ENCODE peak calls at places on chromosomes 5 and 9, in five cellular contexts. U, K, S, L and H are unnamed samples. For H3K4me1, the result is how much of the 10 kb centered on the place peaks cover.

GRCh38 chr5:66653380-66653779 is 57.2 kb downstream of the MAST4 start:
- DNase-seq in K (no peak), S (no peak), U (peak), L (no peak), H (no peak)

GRCh38 chr9:7613931-7614330 is 185.6 kb downstream of the DMAC1 start:
- DNase-seq in L (no peak), S (no peak), U (no peak), K (no peak), H (no peak)

GRCh38 chr9:99134893-99135341 is 30.0 kb downstream of the TGFBR1 start:
- DNase-seq in L (no peak), U (peak), K (no peak), S (no peak), H (no peak)

GRCh38 chr5:68409259-68409658 is 193.7 kb downstream of the PIK3R1 start:
- DNase-seq in U (peak), L (no peak), S (no peak), K (no peak), H (no peak)

GRCh38 chr9:71895122-71895521 is 15.9 kb downstream of the ABHD17B start:
- DNase-seq in L (no peak), S (no peak), U (peak), K (no peak), H (no peak)

GRCh38 chr5:156815988-156816599 is 34.0 kb upstream of the PPP1R2B start:
- DNase-seq in S (peak), U (peak), K (no peak), L (peak), H (peak)

GRCh38 chr5:165497707-165498106 is 1992.3 kb downstream of the MAT2B start:
- DNase-seq in S (no peak), K (no peak), L (no peak), U (peak), H (no peak)

GRCh38 chr9:97633859-97634485 is 351 bp downstream of the NCBP1 start:
- DNase-seq in U (no peak), K (no peak), L (no peak), S (no peak), H (no peak)

GRCh38 chr5:68685861-68686260 is 408.0 kb upstream of the SLC30A5 start:
- DNase-seq in K (no peak), S (no peak), U (no peak), L (no peak), H (no peak)

GRCh38 chr5:931570-932145 is 39.0 kb downstream of the TRIP13 start:
- DNase-seq in L (no peak), S (no peak), K (no peak), U (no peak), H (no peak)

GRCh38 chr5:143143973-143144372 is 259.5 kb downstream of the NR3C1 start:
- DNase-seq in K (no peak), S (no peak), U (peak), L (no peak), H (no peak)

GRCh38 chr5:94017579-94017978 is 276.2 kb upstream of the POU5F2 start:
- DNase-seq in K (no peak), U (peak), S (no peak), L (no peak), H (no peak)

GRCh38 chr9:4666042-4666699 is at the start of gene SPATA6L:
- DNase-seq in S (peak), K (no peak), U (peak), L (peak), H (peak)

GRCh38 chr5:77839691-77840090 is 63.6 kb upstream of the TBCA start:
- DNase-seq in U (no peak), L (no peak), S (no peak), K (no peak), H (no peak)

GRCh38 chr5:77292026-77292757 is 81.7 kb downstream of the PDE8B start:
- DNase-seq in K (no peak), U (peak), L (no peak), S (no peak), H (peak)

GRCh38 chr9:72952914-72953313 is at the start of gene ALDH1A1:
- DNase-seq in K (no peak), S (peak), L (peak), U (no peak), H (no peak)

GRCh38 chr5:5179079-5179478 is 38.9 kb downstream of the ADAMTS16 start:
- DNase-seq in L (no peak), U (no peak), K (no peak), S (no peak), H (no peak)

GRCh38 chr9:128215491-128216404 is 12.6 kb downstream of the DNM1 start:
- DNase-seq in S (no peak), K (no peak), L (no peak), U (peak), H (no peak)

GRCh38 chr9:111597852-111598729 is 1.4 kb downstream of the PTGR1 start:
- DNase-seq in K (no peak), S (peak), L (peak), U (peak), H (peak)

GRCh38 chr9:92100237-92100911 is 14.8 kb downstream of the SPTLC1 start:
- DNase-seq in S (no peak), L (no peak), K (no peak), U (peak), H (no peak)

GRCh38 chr5:16596541-16596940 is 20.3 kb downstream of the RETREG1 start:
- DNase-seq in U (peak), K (no peak), S (no peak), L (no peak), H (no peak)

GRCh38 chr5:109297900-109298299 is 111.9 kb downstream of the PJA2 start:
- DNase-seq in U (no peak), S (no peak), L (no peak), K (no peak), H (no peak)

GRCh38 chr5:116046823-116047222 is 14.6 kb downstream of the ARL14EPL start:
- DNase-seq in K (no peak), U (no peak), L (no peak), S (no peak), H (no peak)

GRCh38 chr9:116860509-116861120 is 173.5 kb downstream of the TRIM32 start:
- DNase-seq in L (peak), K (no peak), U (peak), S (peak), H (peak)

GRCh38 chr9:13721481-13722235 is 442.2 kb upstream of the MPDZ start:
- DNase-seq in S (no peak), K (no peak), L (no peak), U (peak), H (peak)

GRCh38 chr5:1019001-1019651 is 10.5 kb downstream of the NKD2 start:
- DNase-seq in U (no peak), L (no peak), S (no peak), K (no peak), H (no peak)

GRCh38 chr5:160333726-160334125 is 21.4 kb upstream of the CCNJL start:
- DNase-seq in L (no peak), S (no peak), U (peak), K (no peak), H (no peak)

GRCh38 chr9:28671000-28671399 is 1097.7 kb upstream of the C9orf72 start:
- DNase-seq in K (no peak), L (no peak), S (no peak), U (no peak), H (no peak)

GRCh38 chr9:70117835-70118319 is 74.2 kb downstream of the MAMDC2 start:
- DNase-seq in U (peak), L (no peak), S (no peak), K (no peak), H (no peak)
- H3K4me1 ChIP-seq in U (under half), L (under half), S (under half), K (under half), H (under half)

GRCh38 chr9:127129718-127130085 is 7.3 kb upstream of the ANGPTL2 start:
- DNase-seq in L (no peak), U (no peak), S (no peak), K (no peak), H (no peak)

GRCh38 chr9:127124792-127125191 is 2.4 kb upstream of the ANGPTL2 start:
- DNase-seq in L (no peak), U (no peak), K (no peak), S (no peak), H (no peak)

GRCh38 chr9:127128341-127129072 is 6.1 kb upstream of the ANGPTL2 start:
- DNase-seq in S (peak), K (no peak), L (no peak), U (peak), H (peak)

GRCh38 chr9:127129073-127129717 is 6.8 kb upstream of the ANGPTL2 start:
- DNase-seq in L (no peak), K (no peak), U (no peak), S (no peak), H (no peak)

DNA sequence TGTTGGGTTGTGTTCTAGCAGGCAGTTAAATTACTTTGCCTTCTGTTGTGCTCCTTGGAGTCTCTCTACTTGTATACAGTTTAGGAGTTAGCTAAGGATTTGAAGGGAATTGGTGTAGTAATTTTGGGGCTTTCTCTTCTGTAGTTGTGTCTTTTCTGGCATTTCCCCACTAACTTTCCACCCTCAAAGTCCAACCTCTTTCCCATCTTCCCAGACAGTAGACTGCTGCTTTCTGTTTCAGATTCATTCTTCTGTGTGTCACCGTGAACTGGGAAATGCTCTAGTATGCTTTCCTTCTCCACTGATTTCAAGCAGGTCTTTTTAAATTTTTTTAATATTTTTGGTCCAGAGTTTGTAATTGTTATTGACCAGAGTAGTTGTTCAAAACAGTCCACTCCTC is 4.5 kb upstream of the ANGPTL2 start:
- DNase-seq in S (no peak), L (no peak), K (no peak), U (no peak), H (no peak)
- H3K4me1 ChIP-seq in S (under half), L (under half), K (half or more), U (under half), H (half or more)

DNA sequence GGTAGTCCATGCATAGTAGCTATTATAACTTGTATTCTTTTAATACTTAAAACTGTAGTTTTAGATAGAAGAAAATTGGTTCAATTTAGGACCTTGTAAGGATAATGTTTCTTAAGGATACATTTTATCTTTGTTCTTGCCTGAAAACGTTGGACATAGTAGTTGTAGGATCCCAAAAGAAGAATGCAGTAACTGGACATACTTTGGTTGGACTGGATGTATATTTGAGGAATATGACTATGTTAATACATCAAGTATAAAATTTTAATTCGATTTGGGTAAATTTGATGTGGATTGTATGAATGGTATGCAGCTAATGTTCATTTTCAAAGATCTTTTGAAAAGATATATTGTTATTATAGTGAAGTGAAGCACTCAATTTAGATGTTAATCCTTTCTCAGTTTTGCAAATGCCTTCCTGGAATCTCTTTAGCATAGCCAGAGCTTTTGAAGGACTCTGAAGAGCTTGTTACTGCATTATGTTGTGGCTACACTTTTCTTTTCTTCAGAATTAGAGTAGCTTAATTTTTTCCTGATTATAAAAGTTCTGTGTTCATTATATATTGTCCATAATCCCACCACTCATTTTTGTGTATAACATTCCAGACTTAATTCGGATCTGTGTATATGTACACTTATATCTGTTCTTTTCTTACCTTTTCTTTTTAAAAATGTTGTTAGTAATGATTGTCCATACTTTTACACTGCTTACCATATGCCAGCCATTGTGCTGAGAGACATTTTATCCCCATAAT is 41.2 kb downstream of the LRRTM2 start:
- DNase-seq in L (no peak), U (no peak), S (no peak), K (no peak), H (no peak)
- H3K4me1 ChIP-seq in L (under half), U (under half), S (under half), K (under half), H (under half)

DNA sequence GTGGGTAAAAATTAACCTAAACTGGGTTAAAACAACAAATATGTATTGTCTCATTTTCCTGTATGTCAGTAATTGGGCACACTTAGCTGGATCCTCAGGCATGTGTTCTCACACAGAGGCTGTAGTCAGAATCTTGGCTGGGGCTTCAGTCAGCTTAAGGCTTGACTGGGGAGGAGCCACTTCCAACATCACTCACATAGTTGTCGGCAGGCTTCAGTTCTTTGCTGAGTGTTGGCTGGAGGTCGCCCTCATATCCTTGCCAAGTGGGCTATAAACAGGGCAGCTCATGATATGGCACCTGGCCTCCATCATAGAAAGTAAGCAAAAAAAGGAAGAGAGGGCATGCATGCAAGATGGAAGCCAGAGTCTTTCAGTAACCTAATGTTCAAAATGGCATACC is 173.0 kb downstream of the GIN1 start:
- DNase-seq in K (no peak), U (no peak), S (no peak), L (no peak), H (no peak)
- H3K4me1 ChIP-seq in K (under half), U (under half), S (under half), L (under half), H (under half)

DNA sequence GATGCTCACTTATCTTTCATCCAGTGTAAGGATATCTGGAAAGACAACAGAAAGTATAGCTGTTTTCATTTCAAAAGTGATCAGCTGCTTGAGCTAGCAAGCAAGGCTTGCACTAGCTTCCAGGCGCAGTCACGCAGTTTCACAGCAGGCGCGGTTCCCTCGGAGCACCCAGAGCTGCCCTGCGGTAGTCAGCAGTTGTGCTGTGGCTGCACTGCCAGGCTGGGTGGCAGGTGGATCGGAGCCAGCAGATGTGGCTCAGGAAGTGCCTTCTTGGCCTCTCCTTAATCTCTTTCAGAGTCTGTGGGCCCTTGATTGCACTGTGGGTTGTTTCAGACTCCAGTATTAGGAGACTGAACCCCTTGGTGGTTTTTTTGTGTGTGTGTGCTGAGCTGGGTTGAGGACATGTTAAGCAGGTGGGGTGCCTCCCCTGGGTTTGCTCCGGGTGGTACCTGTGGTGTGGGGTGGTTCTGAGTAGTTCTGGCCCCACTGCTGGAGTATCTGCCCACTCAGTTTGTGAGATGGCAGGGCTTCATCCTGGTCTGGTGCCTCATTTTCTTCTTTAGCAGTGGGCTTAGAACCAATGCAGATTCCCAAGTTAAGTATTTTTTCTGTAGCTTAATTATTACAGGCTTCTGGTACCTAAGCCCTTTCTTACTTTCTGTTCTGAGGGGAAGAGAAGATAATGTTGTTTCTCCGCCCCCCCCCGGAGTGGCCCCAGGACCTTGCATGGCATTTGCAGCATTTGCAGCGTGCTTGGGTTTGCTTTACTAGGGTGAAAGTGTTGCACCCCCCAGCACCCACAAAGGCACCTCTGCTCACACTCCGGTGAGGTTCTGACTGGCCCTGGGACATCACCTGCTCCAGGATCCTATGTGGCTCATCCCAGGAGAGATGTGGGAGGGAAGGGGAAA is 16.4 kb downstream of the TENT4A start:
- DNase-seq in S (no peak), K (no peak), U (no peak), L (peak), H (peak)
- H3K4me1 ChIP-seq in S (under half), K (half or more), U (under half), L (under half), H (under half)

DNA sequence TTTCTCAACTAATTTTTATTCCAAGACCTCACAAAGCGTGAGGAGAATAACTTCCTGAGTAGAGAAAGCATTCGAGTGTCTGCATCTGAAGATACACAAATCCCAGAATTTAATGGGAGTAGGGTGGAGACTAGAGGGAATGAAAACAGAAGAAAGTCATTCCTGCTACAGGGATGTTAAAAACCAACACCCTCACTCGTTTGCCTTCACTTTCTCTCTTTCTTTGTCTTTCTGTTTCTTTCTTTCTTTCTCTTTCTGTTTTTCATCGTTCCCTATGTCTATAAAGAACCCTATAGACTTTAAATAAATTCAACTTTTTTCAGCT is 118.2 kb downstream of the PRDM6 start:
- DNase-seq in U (no peak), K (no peak), L (no peak), S (no peak), H (no peak)
- H3K4me1 ChIP-seq in U (under half), K (under half), L (under half), S (under half), H (under half)

GRCh38 chr9:130766031-130766903 is 68.8 kb upstream of the ABL1 start:
- DNase-seq in K (no peak), S (peak), L (peak), U (peak), H (no peak)
- H3K4me1 ChIP-seq in K (under half), S (under half), L (under half), U (under half), H (under half)

DNA sequence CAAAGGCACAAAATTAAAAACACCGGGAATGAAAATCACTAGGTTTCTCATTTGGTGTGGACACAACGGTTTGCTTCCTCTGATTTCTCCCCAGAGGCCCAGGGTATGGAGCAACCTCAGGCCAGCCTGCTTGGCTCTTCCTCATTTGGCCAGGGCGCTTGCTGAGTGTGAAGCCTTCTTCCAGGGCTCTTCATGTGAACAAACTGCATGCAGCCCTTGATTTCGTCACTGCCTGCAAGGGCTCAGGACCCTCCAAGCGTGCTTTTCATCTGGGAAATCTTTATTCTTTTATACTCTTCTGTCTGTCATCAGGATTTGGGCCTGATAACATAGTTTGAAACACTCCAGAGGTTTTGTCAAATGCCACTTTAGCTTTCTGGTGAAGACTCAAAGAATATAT is 122.6 kb upstream of the KLF4 start:
- DNase-seq in L (no peak), K (peak), S (peak), U (no peak), H (no peak)
- H3K4me1 ChIP-seq in L (under half), K (under half), S (under half), U (under half), H (under half)

DNA sequence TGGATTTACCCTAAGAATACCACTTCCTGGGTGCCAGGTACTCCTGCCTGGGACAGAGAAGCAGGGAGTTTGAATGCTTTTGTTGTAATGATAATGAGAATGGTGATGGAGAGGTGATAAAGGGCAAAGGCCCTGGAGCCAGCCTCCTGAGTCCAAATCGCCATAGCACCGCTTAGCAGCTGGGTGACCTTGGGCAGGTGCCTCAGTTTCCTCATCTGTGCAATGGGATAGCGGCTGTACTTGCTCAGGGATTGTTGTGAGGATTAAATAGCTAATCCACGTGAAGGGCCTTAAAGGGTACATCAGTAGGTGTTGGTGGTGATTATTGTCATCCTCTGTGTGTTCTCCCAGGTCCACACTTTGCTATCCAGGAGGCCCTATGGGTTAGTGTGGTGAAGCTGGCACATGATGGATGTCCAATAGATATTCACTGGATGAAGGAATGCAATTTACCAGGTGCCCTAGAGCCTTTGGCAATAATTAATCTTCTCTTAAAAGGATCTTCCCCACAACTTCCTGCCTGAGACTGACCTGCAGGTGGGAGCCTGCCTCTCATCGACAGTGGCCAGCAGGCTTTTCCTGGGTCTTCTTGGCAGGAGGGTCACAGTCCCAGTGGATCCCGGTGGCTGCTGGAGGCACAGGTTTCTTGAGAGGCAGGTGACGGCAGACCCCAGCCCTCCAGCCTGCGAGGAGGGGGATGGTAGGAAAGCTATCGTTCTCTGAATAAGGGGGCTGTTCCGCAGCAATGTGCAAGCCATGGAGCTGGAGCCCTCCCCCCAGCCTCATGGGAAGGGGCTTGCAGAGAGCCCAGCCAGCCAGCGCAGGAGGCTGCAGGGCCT is 160.2 kb downstream of the MACROH2A1 start:
- DNase-seq in K (no peak), L (no peak), U (no peak), S (peak), H (no peak)
- H3K4me1 ChIP-seq in K (half or more), L (under half), U (under half), S (under half), H (half or more)